ENCODE peak calls at places on chromosomes 7 and 10, in eight cellular contexts. X is GM23338; W is naive thymus-derived CD4-positive, alpha-beta T cell; N is CD4-positive, CD25-positive, alpha-beta regulatory T cell; Z is psoas muscle; V is vagina; M is HCT116; L is heart left ventricle. R is an unnamed sample.

GRCh38 chr10:70803768-70804423 is 11.9 kb upstream of the SGPL1 start:
- DNase-seq in W (no peak), Z (no peak), V (no peak), N (no peak), X (no peak), L (no peak), M (no peak), R (no peak)

GRCh38 chr10:86954681-86955500 is 2.5 kb downstream of the MMRN2 start:
- DNase-seq in W (no peak), M (no peak), N (no peak), X (no peak), Z (no peak), V (peak; percentile 91), L (peak; percentile 24), R (no peak)

GRCh38 chr10:71302874-71303568 is 16.0 kb upstream of the SLC29A3 start:
- DNase-seq in X (peak; percentile 83), Z (peak; percentile 18), V (no peak), W (peak; percentile 37), L (no peak), M (peak; percentile 43), N (peak; percentile 41), R (no peak)

GRCh38 chr10:89391882-89392756 is at the start of gene IFIT1:
- DNase-seq in L (peak; percentile 42), W (peak; percentile 42), N (peak; percentile 55), M (peak; percentile 68), V (peak; percentile 49), Z (no peak), X (peak; percentile 81), R (peak; percentile 66)

GRCh38 chr10:68423522-68423921 is 16.4 kb upstream of the RUFY2 start:
- DNase-seq in X (no peak), N (no peak), W (peak; percentile 24), V (no peak), L (no peak), M (no peak), Z (no peak), R (no peak)

GRCh38 chr10:119449760-119450461 is 92.6 kb downstream of the RGS10 start:
- DNase-seq in N (no peak), Z (peak; percentile 90), W (no peak), X (no peak), V (no peak), L (peak; percentile 58), M (no peak), R (no peak)

GRCh38 chr7:91941450-91941849 is 788 bp downstream of the AKAP9 start:
- DNase-seq in L (peak; percentile 77), M (no peak), X (peak; percentile 52), Z (peak; percentile 73), W (peak; percentile 33), V (no peak), N (peak; percentile 40), R (peak; percentile 65)

GRCh38 chr7:130441408-130441854 is 615 bp upstream of the CEP41 start:
- DNase-seq in V (no peak), W (no peak), Z (no peak), M (no peak), L (no peak), X (peak; percentile 93), N (no peak), R (peak; percentile 74)

GRCh38 chr7:113891828-113892227 is 27.0 kb downstream of the PPP1R3A start:
- DNase-seq in Z (no peak), W (no peak), L (no peak), V (no peak), M (no peak), X (no peak), N (no peak), R (no peak)

GRCh38 chr7:113891031-113891350 is 27.8 kb downstream of the PPP1R3A start:
- DNase-seq in Z (no peak), W (no peak), M (no peak), X (no peak), N (no peak), V (no peak), L (no peak), R (no peak)

GRCh38 chr7:113892818-113893217 is 26.0 kb downstream of the PPP1R3A start:
- DNase-seq in L (no peak), V (no peak), X (no peak), M (no peak), Z (no peak), N (no peak), W (no peak), R (no peak)

DNA sequence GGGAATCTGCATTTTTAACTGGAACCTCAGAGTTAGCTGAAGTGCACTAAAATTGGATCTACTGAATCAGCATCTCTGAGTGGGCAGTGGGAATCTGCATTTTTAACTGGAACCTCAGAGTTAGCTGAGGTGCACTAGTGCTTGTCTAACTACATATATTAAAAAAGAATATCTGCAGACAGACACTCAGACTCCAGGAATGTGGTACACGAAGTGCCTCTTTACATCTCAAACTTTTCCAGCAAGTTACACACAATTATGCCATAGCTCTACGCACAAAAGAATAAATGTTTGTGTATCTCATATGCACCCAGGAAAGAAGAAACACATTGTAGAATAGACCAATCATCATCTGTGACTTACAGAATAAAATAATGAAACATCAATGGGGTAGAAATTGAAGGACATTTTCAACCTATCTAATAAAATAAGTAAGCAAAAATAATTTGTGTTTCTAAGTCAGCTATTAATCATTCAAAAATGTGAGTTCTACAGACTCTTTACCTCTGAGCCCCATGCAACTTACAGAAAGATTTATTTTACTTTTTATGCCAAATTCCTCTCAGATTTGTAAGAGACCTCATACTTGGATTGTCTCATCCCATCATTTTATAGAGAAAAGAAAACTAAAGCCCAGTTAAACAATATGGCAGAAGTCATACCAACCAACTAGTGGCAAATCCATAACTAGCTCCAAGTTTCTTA is 28.3 kb downstream of the PPP1R3A start:
- DNase-seq in V (no peak), M (no peak), W (no peak), Z (no peak), L (no peak), X (no peak), N (no peak), R (no peak)
- H3K27ac ChIP-seq in V (no peak overlapping the region), M (no peak overlapping the region), W (no peak overlapping the region), Z (peak overlapping the region; percentile 59), L (no peak overlapping the region), X (no peak overlapping the region), N (no peak overlapping the region), R (no peak overlapping the region)

GRCh38 chr7:111525100-111525499 is 37.2 kb downstream of the IMMP2L start:
- DNase-seq in M (no peak), N (no peak), L (no peak), V (no peak), Z (no peak), W (no peak), X (no peak), R (no peak)

GRCh38 chr7:111529507-111530355 is 32.6 kb downstream of the IMMP2L start:
- DNase-seq in Z (no peak), N (no peak), M (no peak), X (no peak), L (no peak), W (no peak), V (no peak), R (no peak)

GRCh38 chr7:111530356-111530668 is 32.0 kb downstream of the IMMP2L start:
- DNase-seq in L (no peak), W (no peak), M (no peak), X (no peak), V (no peak), Z (no peak), N (no peak), R (no peak)

GRCh38 chr7:111528331-111528730 is 34.0 kb downstream of the IMMP2L start:
- DNase-seq in M (no peak), V (no peak), X (no peak), L (no peak), N (no peak), W (no peak), Z (no peak), R (no peak)

DNA sequence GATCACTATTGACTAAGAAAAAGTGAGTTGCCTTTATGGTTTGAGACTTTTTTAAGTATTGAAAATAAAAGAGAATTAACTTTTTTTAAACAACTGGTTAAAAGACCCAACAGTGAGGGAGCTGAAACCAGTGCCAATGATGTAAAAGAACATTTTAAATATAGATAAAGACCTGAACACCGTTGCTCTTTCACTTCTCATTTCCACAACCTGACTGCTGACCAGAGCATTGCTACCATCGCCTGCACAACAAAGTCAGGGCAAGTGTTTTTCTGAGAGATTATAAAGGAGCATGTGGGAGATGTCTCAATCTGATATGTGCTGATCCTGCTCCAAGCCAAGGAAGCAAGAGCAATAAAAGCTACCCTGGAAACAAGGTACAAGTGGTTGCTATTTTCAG is 34.7 kb downstream of the IMMP2L start:
- DNase-seq in V (no peak), N (no peak), W (no peak), L (no peak), M (no peak), Z (no peak), X (no peak), R (no peak)
- H3K27me3 ChIP-seq in V (no peaks in the 10 kb centered on the region), N (no peaks in the 10 kb centered on the region), W (no peaks in the 10 kb centered on the region), L (no peaks in the 10 kb centered on the region), M (no peaks in the 10 kb centered on the region), Z (no peaks in the 10 kb centered on the region), X (no peaks in the 10 kb centered on the region), R (no peaks in the 10 kb centered on the region)

GRCh38 chr10:693506-693905 is 4.0 kb upstream of the DIP2C start:
- DNase-seq in Z (no peak), X (no peak), W (no peak), N (no peak), V (no peak), M (no peak), L (no peak), R (no peak)
- H3K27ac ChIP-seq in Z (no peak overlapping the region), X (no peak overlapping the region), W (no peak overlapping the region), N (no peak overlapping the region), V (no peak overlapping the region), M (no peak overlapping the region), L (no peak overlapping the region), R (no peak overlapping the region)

GRCh38 chr7:127252736-127253288 is at the start of gene GRM8:
- DNase-seq in Z (peak; percentile 60), W (no peak), X (peak; percentile 87), V (no peak), M (no peak), N (peak; percentile 11), L (peak; percentile 47), R (peak; percentile 94)

GRCh38 chr7:127251458-127252379 is 1.0 kb downstream of the GRM8 start:
- DNase-seq in L (no peak), V (no peak), N (peak; percentile 13), W (no peak), M (no peak), Z (peak; percentile 55), X (peak; percentile 60), R (peak; percentile 73)

GRCh38 chr7:127252380-127252718 is 392 bp downstream of the GRM8 start:
- DNase-seq in V (no peak), M (no peak), Z (no peak), W (no peak), N (peak; percentile 1), L (no peak), X (peak; percentile 25), R (no peak)

GRCh38 chr7:127251048-127251451 is 1.7 kb downstream of the GRM8 start:
- DNase-seq in L (no peak), N (no peak), M (no peak), W (no peak), Z (no peak), V (no peak), X (peak; percentile 16), R (peak; percentile 52)

DNA sequence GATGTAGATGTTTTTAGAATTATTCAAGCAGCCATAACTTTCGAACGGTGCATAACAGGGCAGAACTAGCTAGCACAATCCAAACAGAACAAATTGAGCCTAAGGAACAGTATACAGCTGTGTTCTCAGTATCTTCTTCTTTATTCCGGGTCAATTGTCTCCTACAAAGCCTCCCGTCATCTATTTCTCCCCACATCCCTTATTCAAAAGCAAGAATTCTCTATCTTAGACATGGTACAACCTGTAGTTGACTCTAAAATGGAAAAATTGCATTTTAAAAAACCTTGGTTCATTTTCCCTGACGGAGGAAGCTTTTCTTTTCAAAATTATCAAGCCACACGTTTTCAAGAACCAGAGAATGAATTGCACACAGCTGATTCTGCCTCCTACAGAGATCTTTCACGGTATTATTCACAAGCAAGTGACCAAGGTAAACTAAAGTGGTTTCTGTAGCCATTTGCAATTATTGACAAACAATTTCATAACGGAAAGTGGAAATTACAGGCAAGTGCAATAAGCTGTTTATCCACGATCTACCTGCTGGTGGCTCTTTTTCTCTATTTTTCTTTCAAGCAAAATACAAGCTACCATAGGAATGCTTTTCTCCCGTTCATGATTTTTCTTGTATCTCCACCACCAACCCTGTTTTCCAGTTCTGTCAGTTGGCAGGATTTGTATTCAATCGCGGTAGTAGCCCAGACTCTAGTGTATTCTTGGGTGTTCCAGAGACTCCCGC is 2.3 kb downstream of the GRM8 start:
- DNase-seq in V (no peak), Z (no peak), L (no peak), N (no peak), M (no peak), X (no peak), W (no peak), R (no peak)
- H3K27me3 ChIP-seq in V (no peaks in the 10 kb centered on the region), Z (peaks cover 58% of the 10 kb centered on the region), L (peaks cover 78% of the 10 kb centered on the region), N (peaks cover 51% of the 10 kb centered on the region), M (peaks cover 65% of the 10 kb centered on the region), X (peaks cover 71% of the 10 kb centered on the region), W (peaks cover 3% of the 10 kb centered on the region), R (peaks cover 75% of the 10 kb centered on the region)